ENCODE peak calls at places on chromosomes 3 and 15, in ten cellular contexts. Q is bronchial epithelial cell; K is CD4-positive, alpha-beta memory T cell; A is GM12865; F is pancreas; V is A549; D is choroid plexus epithelial cell; O is fibroblast of pulmonary artery; R is sigmoid colon; I is cardiac fibroblast. J is an unnamed sample.

GRCh38 chr3:61257148-61257547 is 5.9 kb upstream of the FHIT start:
- DNase-seq in Q (no peak), K (no peak), A (no peak), F (no peak), V (no peak), D (no peak), O (no peak), R (no peak), I (no peak), J (no peak)

GRCh38 chr15:88016373-88016772 is 240.2 kb downstream of the NTRK3 start:
- DNase-seq in Q (no peak), K (no peak), A (no peak), F (no peak), V (no peak), D (no peak), O (no peak), R (no peak), I (no peak), J (no peak)

GRCh38 chr15:95017950-95018349 is 786.6 kb downstream of the MCTP2 start:
- DNase-seq in Q (no peak), K (no peak), A (no peak), F (peak), V (no peak), D (no peak), O (peak), R (peak), I (peak), J (no peak)

GRCh38 chr15:81111018-81111417 is 23.1 kb upstream of the CFAP161 start:
- DNase-seq in Q (peak), K (no peak), A (no peak), F (no peak), V (no peak), D (no peak), O (no peak), R (no peak), I (no peak), J (no peak)

GRCh38 chr3:8765528-8765927 is 3.9 kb downstream of the OXTR start:
- DNase-seq in Q (no peak), K (no peak), A (no peak), F (no peak), V (no peak), D (no peak), O (no peak), R (no peak), I (no peak), J (no peak)

GRCh38 chr15:38702178-38702912 is 137.7 kb upstream of the RASGRP1 start:
- DNase-seq in Q (peak), K (no peak), A (no peak), F (peak), V (no peak), D (peak), O (no peak), R (no peak), I (no peak), J (no peak)

GRCh38 chr3:132787616-132788015 is 65.4 kb upstream of the NPHP3 start:
- DNase-seq in Q (no peak), K (no peak), A (no peak), F (no peak), V (no peak), D (peak), O (peak), R (no peak), I (peak), J (peak)

GRCh38 chr3:124714218-124714853 is 15.9 kb upstream of the UMPS start:
- DNase-seq in Q (no peak), K (no peak), A (no peak), F (no peak), V (no peak), D (peak), O (peak), R (no peak), I (peak), J (no peak)

GRCh38 chr15:40244961-40245523 is 6.2 kb downstream of the PAK6 start:
- DNase-seq in Q (peak), K (no peak), A (no peak), F (no peak), V (no peak), D (no peak), O (no peak), R (peak), I (no peak), J (no peak)

GRCh38 chr3:99128740-99129505 is 227.4 kb upstream of the DCBLD2 start:
- DNase-seq in Q (peak), K (no peak), A (no peak), F (no peak), V (no peak), D (peak), O (peak), R (no peak), I (peak), J (peak)

GRCh38 chr15:51234181-51234927 is 104.0 kb downstream of the CYP19A1 start:
- DNase-seq in Q (no peak), K (no peak), A (no peak), F (no peak), V (no peak), D (peak), O (no peak), R (no peak), I (no peak), J (no peak)

GRCh38 chr3:124834723-124835718 is 52.1 kb downstream of the ITGB5 start:
- DNase-seq in Q (peak), K (peak), A (peak), F (no peak), V (peak), D (peak), O (peak), R (peak), I (peak), J (peak)

GRCh38 chr3:172111163-172111562 is 71.8 kb downstream of the FNDC3B start:
- DNase-seq in Q (no peak), K (no peak), A (no peak), F (no peak), V (no peak), D (no peak), O (no peak), R (no peak), I (no peak), J (no peak)

GRCh38 chr3:94615275-94616065 is 552.6 kb downstream of the NSUN3 start:
- DNase-seq in Q (peak), K (no peak), A (no peak), F (no peak), V (no peak), D (no peak), O (no peak), R (no peak), I (no peak), J (no peak)

GRCh38 chr15:36737430-36737891 is 158.0 kb downstream of the CDIN1 start:
- DNase-seq in Q (peak), K (no peak), A (no peak), F (no peak), V (no peak), D (peak), O (peak), R (no peak), I (peak), J (peak)

GRCh38 chr3:60010778-60011177 is 961.0 kb upstream of the CFAP20DC start:
- DNase-seq in Q (no peak), K (peak), A (peak), F (no peak), V (no peak), D (no peak), O (no peak), R (no peak), I (no peak), J (no peak)

GRCh38 chr15:87207945-87208580 is 1048.5 kb downstream of the NTRK3 start:
- DNase-seq in Q (peak), K (no peak), A (no peak), F (no peak), V (no peak), D (peak), O (peak), R (no peak), I (no peak), J (no peak)

GRCh38 chr3:128133273-128133883 is 9.8 kb upstream of the RUVBL1 start:
- DNase-seq in Q (peak), K (peak), A (peak), F (no peak), V (no peak), D (peak), O (peak), R (no peak), I (peak), J (peak)

GRCh38 chr3:14900881-14901873 is 46.2 kb upstream of the NR2C2 start:
- DNase-seq in Q (peak), K (no peak), A (no peak), F (no peak), V (no peak), D (no peak), O (no peak), R (peak), I (no peak), J (no peak)

GRCh38 chr3:63972196-63972595 is 51.1 kb downstream of the PSMD6 start:
- DNase-seq in Q (peak), K (no peak), A (no peak), F (no peak), V (no peak), D (peak), O (peak), R (no peak), I (peak), J (peak)

GRCh38 chr15:36707884-36708430 is 128.5 kb downstream of the CDIN1 start:
- DNase-seq in Q (no peak), K (no peak), A (no peak), F (no peak), V (no peak), D (no peak), O (no peak), R (no peak), I (no peak), J (no peak)

GRCh38 chr3:69806735-69807438 is 67.6 kb downstream of the MITF start:
- DNase-seq in Q (no peak), K (no peak), A (no peak), F (no peak), V (no peak), D (peak), O (no peak), R (no peak), I (no peak), J (no peak)

GRCh38 chr3:110814170-110815007 is 257.2 kb upstream of the NECTIN3 start:
- DNase-seq in Q (peak), K (peak), A (peak), F (no peak), V (no peak), D (peak), O (peak), R (no peak), I (peak), J (peak)

GRCh38 chr3:66037330-66037985 is 1.3 kb downstream of the MAGI1 start:
- DNase-seq in Q (peak), K (no peak), A (no peak), F (peak), V (peak), D (peak), O (peak), R (peak), I (peak), J (no peak)

GRCh38 chr3:38978729-38979128 is 73.0 kb downstream of the SCN11A start:
- DNase-seq in Q (no peak), K (no peak), A (no peak), F (no peak), V (no peak), D (no peak), O (no peak), R (no peak), I (no peak), J (no peak)

GRCh38 chr3:13406200-13406599 is 13.9 kb downstream of the NUP210 start:
- DNase-seq in Q (no peak), K (no peak), A (no peak), F (no peak), V (no peak), D (no peak), O (no peak), R (no peak), I (no peak), J (no peak)

GRCh38 chr3:147472846-147473245 is 63.7 kb downstream of the ZIC1 start:
- DNase-seq in Q (no peak), K (no peak), A (no peak), F (no peak), V (no peak), D (peak), O (no peak), R (no peak), I (no peak), J (no peak)

GRCh38 chr3:158970006-158970405 is 168.2 kb downstream of the MFSD1 start:
- DNase-seq in Q (no peak), K (no peak), A (no peak), F (no peak), V (no peak), D (no peak), O (no peak), R (no peak), I (no peak), J (no peak)

GRCh38 chr3:172221550-172221949 is 182.2 kb downstream of the FNDC3B start:
- DNase-seq in Q (peak), K (no peak), A (no peak), F (no peak), V (no peak), D (peak), O (peak), R (no peak), I (peak), J (peak)

GRCh38 chr3:129052675-129053074 is 7.9 kb upstream of the GP9 start:
- DNase-seq in Q (no peak), K (no peak), A (no peak), F (peak), V (no peak), D (no peak), O (peak), R (no peak), I (peak), J (no peak)

GRCh38 chr15:99477745-99478525 is 87.8 kb upstream of the MEF2A start:
- DNase-seq in Q (no peak), K (no peak), A (no peak), F (no peak), V (no peak), D (no peak), O (no peak), R (no peak), I (no peak), J (no peak)

GRCh38 chr15:60781211-60781713 is 302.3 kb upstream of the ICE2 start:
- DNase-seq in Q (no peak), K (no peak), A (peak), F (no peak), V (no peak), D (no peak), O (no peak), R (no peak), I (no peak), J (no peak)

GRCh38 chr3:141561426-141562034 is 74.7 kb downstream of the RASA2 start:
- DNase-seq in Q (peak), K (peak), A (peak), F (no peak), V (no peak), D (peak), O (peak), R (no peak), I (peak), J (peak)

GRCh38 chr15:48190932-48191573 is 412 bp upstream of the CTXN2 start:
- DNase-seq in Q (peak), K (peak), A (peak), F (peak), V (no peak), D (peak), O (peak), R (no peak), I (peak), J (peak)

GRCh38 chr3:32132121-32132520 is 25.7 kb downstream of the GPD1L start:
- DNase-seq in Q (peak), K (no peak), A (no peak), F (no peak), V (no peak), D (no peak), O (no peak), R (no peak), I (no peak), J (no peak)

GRCh38 chr3:32136703-32137102 is 30.3 kb downstream of the GPD1L start:
- DNase-seq in Q (no peak), K (no peak), A (no peak), F (no peak), V (no peak), D (no peak), O (no peak), R (no peak), I (no peak), J (no peak)

GRCh38 chr3:32129832-32130231 is 23.4 kb downstream of the GPD1L start:
- DNase-seq in Q (no peak), K (no peak), A (no peak), F (no peak), V (no peak), D (no peak), O (no peak), R (no peak), I (no peak), J (no peak)

GRCh38 chr3:32137870-32138269 is 31.4 kb downstream of the GPD1L start:
- DNase-seq in Q (no peak), K (no peak), A (no peak), F (no peak), V (no peak), D (no peak), O (no peak), R (no peak), I (no peak), J (no peak)

DNA sequence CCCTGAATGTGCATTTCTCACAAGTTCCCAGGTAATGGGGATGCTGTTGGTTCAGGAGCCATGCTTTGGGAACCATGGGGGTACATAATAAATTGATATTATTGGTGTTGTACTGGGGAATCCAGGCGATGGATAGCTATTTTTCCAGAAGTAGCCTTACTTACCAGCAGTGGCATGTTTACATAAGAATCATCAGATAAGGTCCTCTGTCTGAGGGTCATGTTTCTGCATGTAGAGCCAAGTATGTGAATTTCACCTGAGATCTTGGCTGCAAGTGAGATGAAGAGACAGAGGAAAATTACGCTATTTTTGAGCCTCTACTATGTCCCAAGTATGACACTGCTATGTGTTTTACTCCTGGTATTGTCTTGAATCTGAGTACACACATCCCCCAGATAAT is 26.3 kb downstream of the GPD1L start:
- DNase-seq in Q (peak), K (no peak), A (no peak), F (no peak), V (no peak), D (no peak), O (no peak), R (no peak), I (no peak), J (no peak)
- H3K4me3 ChIP-seq in Q (no peak), K (no peak), A (no peak), F (no peak), V (no peak), D (no peak), O (no peak), R (no peak), I (no peak), J (no peak)

GRCh38 chr3:16916840-16917239 is 32.1 kb downstream of the PLCL2 start:
- DNase-seq in Q (no peak), K (no peak), A (no peak), F (no peak), V (no peak), D (peak), O (peak), R (no peak), I (no peak), J (no peak)

GRCh38 chr3:16909802-16910201 is 25.0 kb downstream of the PLCL2 start:
- DNase-seq in Q (no peak), K (no peak), A (no peak), F (no peak), V (no peak), D (no peak), O (no peak), R (no peak), I (no peak), J (no peak)

GRCh38 chr3:16910207-16910606 is 25.5 kb downstream of the PLCL2 start:
- DNase-seq in Q (no peak), K (no peak), A (no peak), F (no peak), V (no peak), D (no peak), O (no peak), R (no peak), I (no peak), J (no peak)

GRCh38 chr3:16912400-16913263 is 27.9 kb downstream of the PLCL2 start:
- DNase-seq in Q (no peak), K (no peak), A (peak), F (no peak), V (no peak), D (no peak), O (no peak), R (no peak), I (no peak), J (no peak)

DNA sequence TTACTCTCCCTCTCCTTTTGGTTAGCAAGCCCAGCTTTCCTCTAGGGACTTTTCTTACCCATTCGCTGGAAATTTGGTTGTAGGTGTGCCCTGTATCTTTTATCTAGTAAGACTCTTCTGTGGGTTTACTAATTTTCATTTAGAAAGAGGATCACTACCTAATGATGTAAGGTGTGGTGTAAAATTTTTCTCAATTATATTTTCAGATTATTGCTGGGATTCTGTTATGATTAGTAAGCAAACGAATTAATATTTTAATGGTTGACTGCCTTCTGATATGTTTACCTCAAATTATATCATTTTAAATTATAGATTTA is 28.5 kb downstream of the PLCL2 start:
- DNase-seq in Q (no peak), K (no peak), A (no peak), F (no peak), V (no peak), D (no peak), O (no peak), R (no peak), I (no peak), J (no peak)
- H3K4me3 ChIP-seq in Q (no peak), K (no peak), A (peak), F (no peak), V (no peak), D (no peak), O (no peak), R (no peak), I (no peak), J (no peak)

GRCh38 chr3:107947203-107947602 is 143.6 kb downstream of the CD47 start:
- DNase-seq in Q (no peak), K (no peak), A (no peak), F (no peak), V (no peak), D (no peak), O (no peak), R (no peak), I (no peak), J (no peak)
- H3K4me3 ChIP-seq in Q (no peak), K (no peak), A (no peak), F (no peak), V (no peak), D (no peak), O (no peak), R (no peak), I (no peak), J (no peak)

GRCh38 chr15:70153948-70154439 is 56.3 kb upstream of the TLE3 start:
- DNase-seq in Q (no peak), K (no peak), A (no peak), F (no peak), V (no peak), D (no peak), O (no peak), R (no peak), I (no peak), J (no peak)

GRCh38 chr15:70152070-70152480 is 54.4 kb upstream of the TLE3 start:
- DNase-seq in Q (peak), K (no peak), A (peak), F (no peak), V (no peak), D (peak), O (peak), R (peak), I (peak), J (peak)

GRCh38 chr15:70151441-70151840 is 53.7 kb upstream of the TLE3 start:
- DNase-seq in Q (no peak), K (no peak), A (no peak), F (no peak), V (no peak), D (no peak), O (no peak), R (no peak), I (no peak), J (no peak)

GRCh38 chr15:70156781-70157261 is 59.1 kb upstream of the TLE3 start:
- DNase-seq in Q (peak), K (no peak), A (no peak), F (peak), V (no peak), D (no peak), O (peak), R (peak), I (peak), J (peak)

DNA sequence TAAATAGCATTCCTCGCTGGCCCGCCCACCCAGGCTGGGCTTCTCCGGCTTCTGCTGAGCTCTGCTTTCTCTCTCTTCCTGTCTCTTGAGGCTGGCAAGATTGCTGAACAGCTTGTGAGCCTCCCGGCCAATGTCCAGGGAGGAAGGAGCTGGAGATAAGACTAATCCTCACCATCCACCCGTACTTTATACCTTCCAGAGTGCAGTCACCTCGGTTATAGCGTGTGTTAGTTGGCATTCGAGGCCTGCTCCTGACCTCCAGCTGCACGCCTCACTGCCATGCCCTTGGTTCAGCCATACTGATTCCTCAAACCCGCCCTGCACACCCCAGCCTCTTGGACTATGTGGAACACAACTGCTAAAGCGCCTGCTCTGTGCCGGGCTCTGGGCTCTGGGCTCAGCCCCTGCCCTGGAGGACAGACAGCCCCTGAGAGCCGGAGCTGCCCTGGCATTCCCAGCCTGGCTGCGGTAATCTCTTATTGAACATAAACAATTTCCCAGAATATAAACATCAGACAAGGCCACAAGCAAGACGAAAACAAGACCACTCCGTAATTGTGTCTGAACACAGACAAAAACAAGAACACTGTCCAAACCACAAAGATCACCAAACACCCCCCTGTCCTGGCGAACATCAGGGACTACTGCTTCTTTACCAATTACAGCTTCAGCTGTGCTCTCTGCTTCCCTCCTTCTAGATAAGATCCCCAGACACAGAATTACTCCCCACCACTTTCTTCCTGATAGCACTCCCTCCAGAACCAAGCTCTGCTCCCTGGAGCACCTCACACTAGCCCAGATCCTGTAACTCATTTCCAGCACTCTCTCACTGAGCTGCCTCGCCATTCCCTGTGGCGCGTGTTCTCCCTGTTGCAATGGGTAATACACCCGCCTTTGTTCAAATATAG is 57.0 kb upstream of the TLE3 start:
- DNase-seq in Q (no peak), K (no peak), A (no peak), F (no peak), V (no peak), D (peak), O (peak), R (peak), I (peak), J (no peak)
- H3K4me3 ChIP-seq in Q (no peak), K (no peak), A (no peak), F (no peak), V (no peak), D (no peak), O (no peak), R (no peak), I (no peak), J (no peak)